ENCODE peak calls at places on chromosome 3, in five cellular contexts. O, J, E, C and S are unnamed samples.

GRCh38 chr3:170599083-170599482 is 13.2 kb upstream of the SLC7A14 start:
- DNase-seq in C (no peak), O (no peak), E (no peak), J (no peak), S (no peak)

GRCh38 chr3:31041161-31041978 is 146.9 kb upstream of the GADL1 start:
- DNase-seq in J (no peak), C (peak), E (peak), O (peak), S (no peak)

GRCh38 chr3:147705626-147706025 is 296.5 kb downstream of the ZIC1 start:
- DNase-seq in E (no peak), J (no peak), O (no peak), C (no peak), S (no peak)

GRCh38 chr3:37779289-37780152 is 82.2 kb upstream of the CTDSPL start:
- DNase-seq in E (peak), C (peak), O (peak), J (peak), S (peak)

GRCh38 chr3:160758929-160759577 is 3.0 kb downstream of the PPM1L start:
- DNase-seq in E (no peak), O (no peak), C (no peak), J (no peak), S (no peak)

GRCh38 chr3:49017646-49017977 is 768 bp downstream of the DALRD3 start:
- DNase-seq in O (no peak), C (no peak), E (no peak), J (no peak), S (no peak)

GRCh38 chr3:126300761-126301481 is 56.3 kb downstream of the KLF15 start:
- DNase-seq in C (no peak), J (no peak), E (peak), O (peak), S (no peak)

GRCh38 chr3:47008851-47009224 is 29.4 kb downstream of the NBEAL2 start:
- DNase-seq in C (no peak), O (no peak), E (no peak), J (no peak), S (no peak)

GRCh38 chr3:132659000-132659369 is 624 bp downstream of the ACAD11 start:
- DNase-seq in E (no peak), O (no peak), J (no peak), C (no peak), S (no peak)

GRCh38 chr3:128787256-128788253 is 61.6 kb downstream of the RAB7A start:
- DNase-seq in O (no peak), C (peak), J (no peak), E (peak), S (no peak)

GRCh38 chr3:191889781-191890180 is 428.8 kb downstream of the PYDC2 start:
- DNase-seq in J (no peak), E (no peak), C (no peak), O (no peak), S (no peak)

GRCh38 chr3:9649791-9650521 is 651 bp downstream of the MTMR14 start:
- DNase-seq in J (no peak), O (no peak), E (no peak), C (peak), S (no peak)

GRCh38 chr3:128188326-128188725 is 35.0 kb downstream of the EEFSEC start:
- DNase-seq in C (no peak), E (no peak), O (no peak), J (no peak), S (no peak)

GRCh38 chr3:151931171-151931570 is 57.7 kb downstream of the SUCNR1 start:
- DNase-seq in O (peak), E (no peak), C (peak), J (no peak), S (no peak)

GRCh38 chr3:187122261-187122660 is 17.0 kb downstream of the RPL39L start:
- DNase-seq in O (no peak), E (no peak), C (no peak), J (no peak), S (no peak)